ENCODE peak calls at places on chromosome 5, in four cellular contexts. O, R, Q and V are unnamed samples.

GRCh38 chr5:143214890-143215289 is 188.6 kb downstream of the NR3C1 start:
- DNase-seq in O (no peak), R (no peak), Q (no peak), V (no peak)

GRCh38 chr5:179368016-179368805 is 22.9 kb upstream of the ADAMTS2 start:
- DNase-seq in O (no peak), R (no peak), Q (no peak), V (no peak)

GRCh38 chr5:76084496-76085285 is 1.5 kb downstream of the SV2C start:
- DNase-seq in O (no peak), R (no peak), Q (peak; percentile 7), V (no peak)

GRCh38 chr5:125549322-125549871 is 803.0 kb upstream of the ZNF608 start:
- DNase-seq in O (peak; percentile 23), R (no peak), Q (no peak), V (no peak)

GRCh38 chr5:77744116-77744515 is 32.0 kb downstream of the TBCA start:
- DNase-seq in O (no peak), R (no peak), Q (no peak), V (no peak)

GRCh38 chr5:370959-371810 is 49.7 kb downstream of the AHRR start:
- DNase-seq in O (no peak), R (no peak), Q (no peak), V (no peak)

GRCh38 chr5:172854451-172854871 is 20.4 kb downstream of the ERGIC1 start:
- DNase-seq in O (peak; percentile 63), R (no peak), Q (no peak), V (no peak)

GRCh38 chr5:174489920-174490597 is 234.3 kb upstream of the MSX2 start:
- DNase-seq in O (no peak), R (no peak), Q (no peak), V (no peak)

GRCh38 chr5:40221796-40222195 is 457.9 kb upstream of the PTGER4 start:
- DNase-seq in O (peak; percentile 56), R (peak; percentile 31), Q (peak; percentile 43), V (peak; percentile 32)

GRCh38 chr5:54860321-54860720 is 125.1 kb downstream of the ESM1 start:
- DNase-seq in O (no peak), R (no peak), Q (no peak), V (no peak)

GRCh38 chr5:177364159-177364962 is 6.6 kb downstream of the RGS14 start:
- DNase-seq in O (no peak), R (no peak), Q (no peak), V (no peak)

GRCh38 chr5:57111993-57112392 is 61.9 kb upstream of the GPBP1 start:
- DNase-seq in O (no peak), R (no peak), Q (no peak), V (no peak)

GRCh38 chr5:2921651-2922050 is 170.2 kb upstream of the IRX2 start:
- DNase-seq in O (no peak), R (no peak), Q (no peak), V (no peak)

GRCh38 chr5:112975721-112976431 is 722 bp upstream of the DCP2 start:
- DNase-seq in O (no peak), R (no peak), Q (no peak), V (no peak)

GRCh38 chr5:53416144-53416730 is 64.2 kb upstream of the FST start:
- DNase-seq in O (no peak), R (no peak), Q (no peak), V (no peak)

GRCh38 chr5:160434022-160434531 is 12.4 kb downstream of the PTTG1 start:
- DNase-seq in O (no peak), R (no peak), Q (no peak), V (no peak)

GRCh38 chr5:80917596-80917995 is 42.6 kb upstream of the RASGRF2 start:
- DNase-seq in O (no peak), R (no peak), Q (no peak), V (no peak)

GRCh38 chr5:128546658-128547281 is 8.7 kb upstream of the FBN2 start:
- DNase-seq in O (no peak), R (no peak), Q (no peak), V (no peak)

GRCh38 chr5:997001-997474 is 11.6 kb upstream of the NKD2 start:
- DNase-seq in O (no peak), R (no peak), Q (no peak), V (no peak)

GRCh38 chr5:142053434-142054253 is 40.8 kb upstream of the GNPDA1 start:
- DNase-seq in O (peak; percentile 34), R (peak; percentile 16), Q (peak; percentile 22), V (no peak)

GRCh38 chr5:95102687-95103086 is 182.2 kb downstream of the MCTP1 start:
- DNase-seq in O (no peak), R (no peak), Q (no peak), V (no peak)

GRCh38 chr5:123696948-123697347 is 185.0 kb downstream of the CSNK1G3 start:
- DNase-seq in O (no peak), R (no peak), Q (no peak), V (no peak)

GRCh38 chr5:50967388-50968039 is 301.1 kb downstream of the PARP8 start:
- DNase-seq in O (peak; percentile 12), R (no peak), Q (no peak), V (no peak)

GRCh38 chr5:93603191-93603590 is 20.2 kb downstream of the NR2F1 start:
- DNase-seq in O (no peak), R (no peak), Q (peak; percentile 3), V (no peak)

GRCh38 chr5:144085381-144085780 is 85.1 kb downstream of the YIPF5 start:
- DNase-seq in O (no peak), R (no peak), Q (no peak), V (no peak)

GRCh38 chr5:91158011-91158410 is 225.1 kb downstream of the ARRDC3 start:
- DNase-seq in O (no peak), R (no peak), Q (no peak), V (no peak)

GRCh38 chr5:72467421-72467820 is 39.8 kb downstream of the ZNF366 start:
- DNase-seq in O (no peak), R (no peak), Q (no peak), V (no peak)

GRCh38 chr5:133754575-133755169 is 142.3 kb upstream of the FSTL4 start:
- DNase-seq in O (peak; percentile 31), R (no peak), Q (peak; percentile 17), V (no peak)

GRCh38 chr5:7668161-7668560 is 182.8 kb downstream of the CFAP90 start:
- DNase-seq in O (no peak), R (no peak), Q (no peak), V (peak; percentile 40)

GRCh38 chr5:158943057-158943456 is 156.7 kb downstream of the EBF1 start:
- DNase-seq in O (no peak), R (peak; percentile 33), Q (peak; percentile 25), V (peak; percentile 67)

GRCh38 chr5:68369436-68370125 is 154.0 kb downstream of the PIK3R1 start:
- DNase-seq in O (peak; percentile 25), R (no peak), Q (no peak), V (no peak)

GRCh38 chr5:170720179-170720578 is 63.3 kb upstream of the GABRP start:
- DNase-seq in O (no peak), R (no peak), Q (no peak), V (no peak)

GRCh38 chr5:152376871-152377270 is 28.2 kb downstream of the NMUR2 start:
- DNase-seq in O (no peak), R (no peak), Q (no peak), V (no peak)

GRCh38 chr5:89436464-89436863 is 553.5 kb upstream of the MEF2C start:
- DNase-seq in O (no peak), R (no peak), Q (no peak), V (no peak)

GRCh38 chr5:97142521-97143254 is at the start of gene LIX1:
- DNase-seq in O (peak; percentile 60), R (no peak), Q (peak; percentile 36), V (no peak)